ENCODE peak calls at places on chromosomes 13 and 19, in eight cellular contexts. O, U, T, B, R, K, S and N are unnamed samples.

GRCh38 chr19:20660473-20660872 is 898 bp downstream of the ZNF626 start:
- DNase-seq in O (no peak), U (no peak), T (no peak), B (no peak), R (no peak), K (no peak), S (no peak), N (no peak)

GRCh38 chr13:59843040-59843439 is 320.7 kb downstream of the DIAPH3 start:
- DNase-seq in O (no peak), U (no peak), T (no peak), B (no peak), R (no peak), K (no peak), S (no peak), N (no peak)

GRCh38 chr13:23871616-23872220 is 17.5 kb downstream of the MIPEP start:
- DNase-seq in O (peak), U (peak), T (no peak), B (peak), R (no peak), K (no peak), S (no peak), N (no peak)

GRCh38 chr19:43726736-43727592 is 11.1 kb downstream of the IRGC start:
- DNase-seq in O (no peak), U (no peak), T (no peak), B (peak), R (no peak), K (peak), S (no peak), N (no peak)

GRCh38 chr13:33207616-33207964 is 78.0 kb downstream of the STARD13 start:
- DNase-seq in O (peak), U (peak), T (no peak), B (peak), R (no peak), K (no peak), S (no peak), N (no peak)

GRCh38 chr13:51980918-51981317 is 30.3 kb downstream of the ATP7B start:
- DNase-seq in O (no peak), U (no peak), T (no peak), B (no peak), R (no peak), K (no peak), S (no peak), N (no peak)

GRCh38 chr19:5691930-5692784 is 2.1 kb downstream of the RPL36 start:
- DNase-seq in O (no peak), U (no peak), T (no peak), B (peak), R (no peak), K (no peak), S (no peak), N (no peak)

GRCh38 chr19:13156968-13157882 is 7.0 kb downstream of the IER2 start:
- DNase-seq in O (peak), U (no peak), T (no peak), B (no peak), R (no peak), K (no peak), S (no peak), N (no peak)

GRCh38 chr19:6271721-6272410 is 7.9 kb downstream of the MLLT1 start:
- DNase-seq in O (peak), U (peak), T (peak), B (peak), R (no peak), K (peak), S (no peak), N (no peak)

GRCh38 chr19:14035706-14036105 is 4.1 kb downstream of the IL27RA start:
- DNase-seq in O (no peak), U (peak), T (no peak), B (no peak), R (no peak), K (no peak), S (no peak), N (no peak)

GRCh38 chr19:5547881-5548280 is 19.9 kb downstream of the TINCR start:
- DNase-seq in O (peak), U (no peak), T (peak), B (peak), R (no peak), K (no peak), S (no peak), N (no peak)

GRCh38 chr13:62643007-62643483 is 1227.4 kb upstream of the PCDH20 start:
- DNase-seq in O (peak), U (peak), T (no peak), B (peak), R (no peak), K (no peak), S (no peak), N (no peak)

GRCh38 chr13:51614350-51614786 is 30.1 kb downstream of the WDFY2 start:
- DNase-seq in O (no peak), U (no peak), T (no peak), B (peak), R (no peak), K (no peak), S (peak), N (peak)

GRCh38 chr13:95212962-95213850 is 88.0 kb downstream of the ABCC4 start:
- DNase-seq in O (no peak), U (no peak), T (no peak), B (no peak), R (no peak), K (no peak), S (no peak), N (no peak)

GRCh38 chr13:28077231-28077630 is 23.1 kb downstream of the FLT3 start:
- DNase-seq in O (no peak), U (no peak), T (no peak), B (no peak), R (no peak), K (no peak), S (no peak), N (no peak)

GRCh38 chr19:11041966-11042627 is 47.2 kb upstream of the LDLR start:
- DNase-seq in O (no peak), U (no peak), T (peak), B (no peak), R (no peak), K (no peak), S (no peak), N (no peak)

GRCh38 chr19:54100560-54100959 is at the start of gene OSCAR:
- DNase-seq in O (no peak), U (no peak), T (no peak), B (no peak), R (no peak), K (no peak), S (no peak), N (peak)

GRCh38 chr13:90768116-90768515 is 579.4 kb upstream of the MIR17HG start:
- DNase-seq in O (no peak), U (no peak), T (no peak), B (no peak), R (no peak), K (no peak), S (no peak), N (no peak)

GRCh38 chr13:36919206-36919832 is 719 bp downstream of the SMAD9 start:
- DNase-seq in O (peak), U (peak), T (peak), B (peak), R (no peak), K (peak), S (no peak), N (no peak)

GRCh38 chr13:106466691-106467405 is 68.6 kb downstream of the EFNB2 start:
- DNase-seq in O (no peak), U (no peak), T (no peak), B (no peak), R (no peak), K (no peak), S (no peak), N (no peak)

GRCh38 chr13:22926176-22927007 is 254.4 kb upstream of the SGCG start:
- DNase-seq in O (no peak), U (peak), T (no peak), B (peak), R (no peak), K (peak), S (no peak), N (no peak)

GRCh38 chr19:35352448-35353304 is 5.0 kb downstream of the FFAR1 start:
- DNase-seq in O (peak), U (peak), T (peak), B (peak), R (peak), K (peak), S (peak), N (peak)

GRCh38 chr19:30228726-30229523 is 143.3 kb upstream of the ZNF536 start:
- DNase-seq in O (no peak), U (no peak), T (no peak), B (peak), R (no peak), K (no peak), S (no peak), N (no peak)

GRCh38 chr13:111202745-111203144 is 87.6 kb downstream of the ARHGEF7 start:
- DNase-seq in O (peak), U (peak), T (no peak), B (peak), R (no peak), K (no peak), S (no peak), N (no peak)

GRCh38 chr13:108357228-108357627 is 87.7 kb downstream of the TNFSF13B start:
- DNase-seq in O (no peak), U (no peak), T (no peak), B (no peak), R (no peak), K (no peak), S (no peak), N (no peak)

GRCh38 chr13:41461527-41462124 is 4.3 kb downstream of the RGCC start:
- DNase-seq in O (no peak), U (no peak), T (no peak), B (no peak), R (no peak), K (no peak), S (no peak), N (no peak)

GRCh38 chr13:78784017-78784745 is 125.2 kb upstream of the OBI1 start:
- DNase-seq in O (no peak), U (no peak), T (no peak), B (no peak), R (no peak), K (no peak), S (no peak), N (no peak)

GRCh38 chr13:80529734-80530133 is 188.8 kb upstream of the SPRY2 start:
- DNase-seq in O (peak), U (peak), T (no peak), B (peak), R (no peak), K (no peak), S (no peak), N (no peak)

GRCh38 chr13:97976551-97977375 is 23.3 kb downstream of the IPO5 start:
- DNase-seq in O (no peak), U (no peak), T (no peak), B (no peak), R (no peak), K (no peak), S (no peak), N (no peak)

GRCh38 chr13:91017031-91017668 is 330.3 kb upstream of the MIR17HG start:
- DNase-seq in O (peak), U (peak), T (peak), B (peak), R (no peak), K (no peak), S (no peak), N (no peak)

GRCh38 chr13:83883061-83883523 is 818 bp upstream of the SLITRK1 start:
- DNase-seq in O (no peak), U (no peak), T (no peak), B (no peak), R (no peak), K (no peak), S (no peak), N (no peak)

GRCh38 chr13:25860862-25861261 is 191.0 kb downstream of the SHISA2 start:
- DNase-seq in O (peak), U (peak), T (no peak), B (peak), R (no peak), K (no peak), S (no peak), N (no peak)

GRCh38 chr19:38664503-38665211 is 17.2 kb downstream of the ACTN4 start:
- DNase-seq in O (no peak), U (no peak), T (no peak), B (no peak), R (no peak), K (no peak), S (no peak), N (peak)

GRCh38 chr13:69092615-69093322 is 1014.9 kb upstream of the ATXN8OS start:
- DNase-seq in O (no peak), U (no peak), T (no peak), B (no peak), R (no peak), K (no peak), S (no peak), N (no peak)
- TF ChIP-seq CTCF in O (no peak), U (no peak), T (no peak), B (no peak), R (no peak), K (no peak), S (no peak), N (no peak)

DNA sequence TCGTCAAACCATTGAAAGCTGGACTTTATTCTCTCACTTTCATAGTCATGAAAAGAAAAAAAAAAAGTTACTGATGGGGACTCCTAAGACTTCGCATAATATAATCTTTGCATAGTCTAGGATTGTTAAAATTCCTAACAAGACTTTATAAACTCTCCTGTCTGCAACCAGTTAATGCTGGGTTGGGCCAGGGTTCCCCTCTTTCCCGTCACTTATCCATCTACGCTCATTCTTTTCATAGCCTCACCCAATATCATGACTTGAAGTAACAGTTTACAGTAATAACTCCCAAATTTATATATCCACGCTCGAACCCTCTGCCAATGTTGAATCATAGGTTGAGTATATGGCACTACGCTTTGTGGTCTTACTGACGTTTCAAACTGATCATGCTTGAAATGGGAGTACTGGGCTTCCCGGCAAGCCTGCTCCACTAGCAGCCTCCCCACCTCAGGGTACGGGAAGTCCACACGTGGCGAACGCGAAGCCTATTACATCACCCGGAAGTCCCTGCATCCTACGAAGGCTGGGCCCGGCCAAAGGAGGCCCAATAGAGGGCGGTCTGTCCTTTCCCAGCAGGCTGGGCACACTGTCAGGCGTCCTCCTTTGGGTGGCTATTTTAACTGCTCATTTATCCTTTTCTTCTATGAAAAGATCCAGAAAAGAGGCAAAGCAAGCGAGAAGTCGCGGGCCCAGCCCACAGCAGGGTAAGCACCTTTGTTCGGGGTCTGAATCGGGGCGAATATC is 694 bp upstream of the ZNF460 start:
- DNase-seq in O (peak), U (peak), T (peak), B (peak), R (peak), K (peak), S (peak), N (peak)
- TF ChIP-seq CTCF in O (peak), U (peak), T (no peak), B (peak), R (no peak), K (peak), S (no peak), N (no peak)

GRCh38 chr19:41883821-41884733 is 1.1 kb downstream of the ARHGEF1 start:
- DNase-seq in O (peak), U (peak), T (peak), B (peak), R (peak), K (peak), S (peak), N (peak)
- TF ChIP-seq CTCF in O (peak), U (peak), T (no peak), B (no peak), R (no peak), K (peak), S (no peak), N (no peak)

DNA sequence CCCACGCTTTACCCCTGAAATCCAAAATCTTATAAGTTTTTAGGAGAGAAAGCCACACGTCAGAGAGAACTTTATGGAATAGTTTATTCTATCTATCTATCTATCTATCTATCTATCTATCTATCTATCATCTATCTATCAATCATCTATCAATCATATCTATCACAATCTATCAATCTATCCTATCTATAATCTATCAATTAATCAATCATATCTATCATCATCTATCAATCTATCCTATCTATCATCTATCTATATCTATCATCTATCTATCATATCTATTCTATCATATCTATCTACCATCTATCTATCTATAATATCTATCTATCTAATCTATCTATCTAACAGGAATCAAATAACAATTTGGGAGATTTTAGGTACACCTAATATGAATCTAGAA is 115.1 kb downstream of the FGF9 start:
- DNase-seq in O (no peak), U (no peak), T (no peak), B (no peak), R (no peak), K (no peak), S (no peak), N (no peak)
- TF ChIP-seq CTCF in O (no peak), U (no peak), T (no peak), B (no peak), R (no peak), K (no peak), S (no peak), N (no peak)

GRCh38 chr19:51327066-51327985 is 14.6 kb downstream of the VSIG10L start:
- DNase-seq in O (peak), U (no peak), T (peak), B (peak), R (no peak), K (peak), S (no peak), N (peak)
- TF ChIP-seq CTCF in O (no peak), U (no peak), T (no peak), B (peak), R (no peak), K (no peak), S (no peak), N (peak)

GRCh38 chr13:30545320-30545719 is 72.4 kb upstream of the USPL1 start:
- DNase-seq in O (no peak), U (no peak), T (no peak), B (no peak), R (no peak), K (no peak), S (no peak), N (no peak)

GRCh38 chr13:30552567-30552966 is 65.2 kb upstream of the USPL1 start:
- DNase-seq in O (no peak), U (no peak), T (no peak), B (no peak), R (no peak), K (no peak), S (no peak), N (no peak)

DNA sequence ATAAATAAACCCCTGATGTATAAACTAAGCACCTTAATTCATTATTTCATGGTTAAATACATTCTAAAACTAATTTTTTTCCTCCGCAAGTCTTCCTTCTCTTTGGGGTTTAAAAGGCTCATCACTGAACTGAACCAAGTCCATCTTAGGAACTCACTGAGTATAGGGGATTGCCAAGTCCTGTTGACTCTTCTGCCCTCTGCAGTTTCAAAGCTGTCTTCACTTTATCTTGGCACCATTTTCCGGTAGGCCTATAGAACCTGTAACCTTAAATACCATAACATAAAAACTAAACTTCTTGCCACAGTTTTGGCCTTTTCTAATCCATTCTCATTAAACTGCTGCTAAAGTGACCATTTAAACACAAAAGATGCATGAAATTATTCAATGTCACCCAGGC is 66.5 kb upstream of the USPL1 start:
- DNase-seq in O (peak), U (no peak), T (no peak), B (peak), R (no peak), K (no peak), S (no peak), N (no peak)
- TF ChIP-seq CTCF in O (peak), U (peak), T (no peak), B (peak), R (no peak), K (peak), S (peak), N (peak)

GRCh38 chr19:19628499-19629134 is 597 bp upstream of the LPAR2 start:
- DNase-seq in O (no peak), U (peak), T (peak), B (peak), R (no peak), K (no peak), S (no peak), N (peak)

GRCh38 chr19:19627442-19627715 is 641 bp downstream of the LPAR2 start:
- DNase-seq in O (no peak), U (no peak), T (no peak), B (no peak), R (no peak), K (no peak), S (no peak), N (no peak)

GRCh38 chr19:19630062-19630414 is 2.0 kb upstream of the LPAR2 start:
- DNase-seq in O (no peak), U (no peak), T (no peak), B (no peak), R (no peak), K (no peak), S (no peak), N (no peak)

GRCh38 chr19:19626516-19627441 is 1.2 kb downstream of the LPAR2 start:
- DNase-seq in O (no peak), U (no peak), T (peak), B (no peak), R (no peak), K (no peak), S (no peak), N (no peak)

DNA sequence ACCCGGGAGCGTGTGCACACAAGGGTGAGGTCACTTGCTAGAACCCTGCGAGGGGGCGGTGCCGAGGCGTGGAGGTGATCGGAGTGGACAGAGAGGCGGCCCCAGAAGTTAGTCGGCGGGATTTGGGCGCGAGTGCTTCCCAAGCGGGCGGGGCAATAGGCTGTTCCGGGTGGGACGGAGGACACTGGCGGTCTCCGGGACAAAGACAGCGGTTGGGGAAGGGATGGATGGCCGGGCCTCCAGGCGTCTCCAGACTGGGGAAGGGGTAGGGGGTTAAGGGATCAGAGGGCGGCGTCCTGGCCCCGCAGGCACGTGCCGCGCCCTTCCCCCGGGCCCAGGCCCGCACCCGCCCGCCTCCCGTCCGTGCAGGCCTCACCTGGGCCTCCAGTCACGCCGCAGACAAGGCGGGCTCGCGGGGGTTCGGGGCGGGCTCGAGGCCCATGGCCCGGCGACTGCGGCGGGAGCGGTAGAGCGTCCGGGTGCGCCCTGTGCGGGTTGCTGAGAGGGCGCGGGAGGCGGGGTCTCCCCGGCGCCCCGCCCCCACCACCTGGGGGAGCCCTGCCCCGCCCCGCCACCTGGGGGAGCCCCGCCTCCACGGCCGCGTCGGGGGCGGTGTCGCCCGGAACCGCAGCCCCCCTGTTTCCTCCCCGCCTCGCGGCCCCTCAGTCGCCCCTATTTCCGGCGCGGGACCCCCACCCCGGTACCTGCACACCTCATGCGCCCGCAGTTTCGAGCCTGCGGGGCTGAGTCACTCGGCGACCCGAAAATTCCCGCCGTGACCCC is at the start of gene LPAR2:
- DNase-seq in O (no peak), U (peak), T (peak), B (no peak), R (no peak), K (no peak), S (peak), N (no peak)
- TF ChIP-seq CTCF in O (no peak), U (no peak), T (no peak), B (no peak), R (no peak), K (no peak), S (no peak), N (no peak)